ENCODE peak calls at places on chromosomes 6 and 20, in seven cellular contexts. One of them, this sample, is unnamed.
A peak's percentile ranks its signal among the peaks of the same experiment; 100 is the strongest.

GRCh38 chr20:12927489-12927888 is 81.3 kb upstream of the SPTLC3 start:
- DNase-seq in GM12864: no peak
- DNase-seq in endodermal cell: no peak
- DNase-seq in IMR-90: peak; percentile 25
- DNase-seq in left lung: no peak
- DNase-seq in psoas muscle: no peak
- DNase-seq in hepatocyte: no peak
- DNase-seq in this sample: no peak

GRCh38 chr6:76861403-76861802 is 601.9 kb downstream of the HTR1B start:
- DNase-seq in IMR-90: no peak
- DNase-seq in left lung: no peak
- DNase-seq in endodermal cell: peak; percentile 76
- DNase-seq in GM12864: no peak
- DNase-seq in psoas muscle: no peak
- DNase-seq in hepatocyte: peak; percentile 49
- DNase-seq in this sample: no peak

GRCh38 chr6:165245287-165245686 is 64.1 kb downstream of the C6orf118 start:
- DNase-seq in psoas muscle: no peak
- DNase-seq in IMR-90: peak; percentile 2
- DNase-seq in hepatocyte: peak; percentile 33
- DNase-seq in GM12864: no peak
- DNase-seq in left lung: no peak
- DNase-seq in endodermal cell: no peak
- DNase-seq in this sample: no peak

GRCh38 chr6:20154778-20155177 is 57.5 kb downstream of the MBOAT1 start:
- DNase-seq in IMR-90: no peak
- DNase-seq in psoas muscle: no peak
- DNase-seq in GM12864: no peak
- DNase-seq in left lung: no peak
- DNase-seq in hepatocyte: no peak
- DNase-seq in endodermal cell: no peak
- DNase-seq in this sample: no peak

GRCh38 chr6:137291441-137291840 is 72.3 kb upstream of the IFNGR1 start:
- DNase-seq in psoas muscle: no peak
- DNase-seq in hepatocyte: no peak
- DNase-seq in left lung: peak; percentile 70
- DNase-seq in IMR-90: peak; percentile 12
- DNase-seq in GM12864: no peak
- DNase-seq in endodermal cell: no peak
- DNase-seq in this sample: no peak

GRCh38 chr20:14986026-14986655 is 648.7 kb upstream of the FLRT3 start:
- DNase-seq in hepatocyte: peak; percentile 74
- DNase-seq in endodermal cell: no peak
- DNase-seq in IMR-90: no peak
- DNase-seq in left lung: peak; percentile 78
- DNase-seq in GM12864: no peak
- DNase-seq in psoas muscle: no peak
- DNase-seq in this sample: no peak

GRCh38 chr20:58245931-58246330 is 17.5 kb upstream of the ANKRD60 start:
- DNase-seq in hepatocyte: no peak
- DNase-seq in psoas muscle: no peak
- DNase-seq in left lung: no peak
- DNase-seq in endodermal cell: no peak
- DNase-seq in IMR-90: no peak
- DNase-seq in GM12864: no peak
- DNase-seq in this sample: no peak

GRCh38 chr6:169162968-169163903 is 90.4 kb downstream of the THBS2 start:
- DNase-seq in left lung: no peak
- DNase-seq in endodermal cell: no peak
- DNase-seq in IMR-90: peak; percentile 99
- DNase-seq in GM12864: no peak
- DNase-seq in psoas muscle: peak; percentile 61
- DNase-seq in hepatocyte: peak; percentile 47
- DNase-seq in this sample: peak; percentile 99

DNA sequence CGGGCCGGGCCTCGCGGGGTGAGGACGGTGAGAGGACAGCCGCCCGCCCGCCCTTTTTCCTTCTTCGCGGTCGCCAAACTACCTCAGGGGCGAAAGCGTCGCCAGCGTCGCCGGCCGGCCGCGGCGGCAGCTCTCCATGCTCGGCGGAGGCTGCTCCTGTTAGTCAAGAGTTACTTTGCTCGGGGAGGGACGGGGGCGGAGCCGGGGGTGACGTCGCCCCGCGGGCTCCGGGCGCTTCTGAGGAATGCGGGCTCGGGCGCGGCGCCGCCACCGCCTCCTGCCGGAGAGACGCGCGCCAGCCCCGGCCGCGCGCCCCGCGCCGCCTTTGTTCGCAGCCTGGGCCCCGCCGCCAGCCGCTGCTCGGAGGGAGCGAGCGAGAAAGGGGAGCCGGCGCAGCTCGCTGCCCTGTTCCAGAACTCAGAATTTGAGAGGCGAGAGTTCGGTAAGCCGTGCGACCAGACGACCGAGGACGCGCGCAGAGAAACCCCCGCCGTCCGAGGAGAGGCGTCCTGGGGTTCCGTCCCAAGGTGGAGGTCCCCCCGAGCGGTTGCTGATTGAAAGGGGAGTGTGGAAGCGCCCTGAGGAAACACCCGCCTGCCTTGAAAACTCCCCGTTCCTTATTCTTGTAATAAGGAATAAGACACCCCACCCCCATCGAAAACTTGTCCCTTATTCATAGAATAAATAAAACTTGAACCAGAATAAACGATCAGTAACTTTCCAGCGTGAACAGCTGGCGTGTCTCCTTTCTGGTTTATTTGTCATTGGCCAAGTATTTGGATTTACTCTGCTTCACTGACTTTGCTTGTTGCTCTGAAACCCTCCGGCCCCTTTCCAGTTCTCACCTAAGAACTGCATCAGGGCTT is at the start of gene PTPRK:
- DNase-seq in hepatocyte: peak; percentile 98
- DNase-seq in IMR-90: peak; percentile 91
- DNase-seq in endodermal cell: peak; percentile 97
- DNase-seq in psoas muscle: peak; percentile 94
- DNase-seq in left lung: peak; percentile 91
- DNase-seq in GM12864: peak; percentile 12
- DNase-seq in this sample: peak; percentile 59
- TF ChIP-seq CTCF in hepatocyte: peak; percentile 45
- TF ChIP-seq CTCF in IMR-90: peak; percentile 69
- TF ChIP-seq CTCF in endodermal cell: peak; percentile 71
- TF ChIP-seq CTCF in psoas muscle: peak; percentile 75
- TF ChIP-seq CTCF in left lung: peak; percentile 60
- TF ChIP-seq CTCF in GM12864: peak; percentile 34
- TF ChIP-seq CTCF in this sample: no peak

GRCh38 chr20:36835025-36835424 is 40.9 kb upstream of the TLDC2 start:
- DNase-seq in psoas muscle: no peak
- DNase-seq in endodermal cell: no peak
- DNase-seq in GM12864: no peak
- DNase-seq in hepatocyte: no peak
- DNase-seq in IMR-90: no peak
- DNase-seq in left lung: no peak
- DNase-seq in this sample: no peak

GRCh38 chr20:36827541-36828279 is 48.2 kb upstream of the TLDC2 start:
- DNase-seq in hepatocyte: no peak
- DNase-seq in psoas muscle: no peak
- DNase-seq in IMR-90: no peak
- DNase-seq in left lung: no peak
- DNase-seq in endodermal cell: no peak
- DNase-seq in GM12864: peak; percentile 88
- DNase-seq in this sample: no peak

GRCh38 chr20:36832791-36833190 is 43.1 kb upstream of the TLDC2 start:
- DNase-seq in left lung: no peak
- DNase-seq in hepatocyte: no peak
- DNase-seq in psoas muscle: no peak
- DNase-seq in GM12864: no peak
- DNase-seq in IMR-90: no peak
- DNase-seq in endodermal cell: no peak
- DNase-seq in this sample: no peak

GRCh38 chr20:36833275-36834020 is 42.5 kb upstream of the TLDC2 start:
- DNase-seq in endodermal cell: no peak
- DNase-seq in left lung: no peak
- DNase-seq in IMR-90: peak; percentile 95
- DNase-seq in hepatocyte: peak; percentile 65
- DNase-seq in GM12864: no peak
- DNase-seq in psoas muscle: no peak
- DNase-seq in this sample: no peak

DNA sequence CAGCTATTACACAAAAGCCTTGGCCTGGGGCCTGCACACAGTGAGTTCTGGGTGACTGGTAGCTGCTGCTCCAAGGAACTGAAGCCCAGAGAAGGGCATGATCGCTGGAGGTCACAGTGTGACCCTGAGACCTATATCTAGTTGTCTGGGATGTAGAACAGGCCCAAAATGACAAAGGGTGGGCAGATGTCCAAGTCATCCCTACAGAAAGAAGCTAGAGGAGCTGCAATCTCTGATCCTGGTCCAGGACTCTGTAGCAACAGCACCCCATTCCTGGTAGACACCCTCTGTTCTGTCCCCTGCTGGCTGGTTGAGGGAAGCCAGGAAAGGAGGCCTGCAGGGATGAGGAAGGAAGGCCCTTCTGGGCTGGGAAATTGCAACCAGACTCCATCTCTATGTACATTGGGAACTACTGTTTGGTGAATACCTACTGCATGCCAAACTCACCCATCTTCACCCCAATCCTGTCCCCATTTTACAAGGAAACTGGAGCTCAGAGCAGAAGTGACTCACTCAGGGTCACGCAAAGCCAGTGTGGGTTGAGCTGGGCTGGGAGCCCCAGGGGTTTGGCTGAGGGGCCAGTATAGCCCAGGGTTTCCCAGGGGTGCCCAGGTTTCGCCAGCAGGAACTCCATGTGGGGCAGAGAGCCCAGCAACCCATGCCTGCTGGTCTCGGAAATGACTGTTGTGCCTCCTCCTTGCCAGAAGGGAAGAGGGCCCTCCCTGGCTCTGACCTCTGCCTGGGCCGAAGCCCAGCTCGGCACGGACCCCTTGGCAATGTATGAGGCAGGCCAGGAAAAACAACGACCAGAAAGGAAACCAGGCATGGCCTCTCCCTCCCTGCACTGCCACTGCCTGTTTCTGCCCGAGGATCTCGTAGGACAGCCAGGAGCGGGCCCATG is 44.9 kb upstream of the TLDC2 start:
- DNase-seq in endodermal cell: no peak
- DNase-seq in left lung: no peak
- DNase-seq in hepatocyte: no peak
- DNase-seq in psoas muscle: peak; percentile 74
- DNase-seq in IMR-90: peak; percentile 23
- DNase-seq in GM12864: no peak
- DNase-seq in this sample: no peak
- TF ChIP-seq CTCF in endodermal cell: peak; percentile 64
- TF ChIP-seq CTCF in left lung: peak; percentile 38
- TF ChIP-seq CTCF in hepatocyte: no peak
- TF ChIP-seq CTCF in psoas muscle: no peak
- TF ChIP-seq CTCF in IMR-90: peak; percentile 33
- TF ChIP-seq CTCF in GM12864: peak; percentile 23
- TF ChIP-seq CTCF in this sample: peak; percentile 65

GRCh38 chr6:170294813-170295518 is 4.1 kb upstream of the DLL1 start:
- DNase-seq in endodermal cell: no peak
- DNase-seq in psoas muscle: no peak
- DNase-seq in IMR-90: no peak
- DNase-seq in left lung: no peak
- DNase-seq in hepatocyte: no peak
- DNase-seq in GM12864: no peak
- DNase-seq in this sample: no peak
- TF ChIP-seq CTCF in endodermal cell: no peak
- TF ChIP-seq CTCF in psoas muscle: no peak
- TF ChIP-seq CTCF in IMR-90: no peak
- TF ChIP-seq CTCF in left lung: no peak
- TF ChIP-seq CTCF in hepatocyte: no peak
- TF ChIP-seq CTCF in GM12864: no peak
- TF ChIP-seq CTCF in this sample: no peak

GRCh38 chr6:15400572-15401004 is 154.7 kb downstream of the JARID2 start:
- DNase-seq in GM12864: no peak
- DNase-seq in hepatocyte: peak; percentile 41
- DNase-seq in left lung: peak; percentile 48
- DNase-seq in psoas muscle: peak; percentile 65
- DNase-seq in endodermal cell: peak; percentile 64
- DNase-seq in IMR-90: peak; percentile 16
- DNase-seq in this sample: no peak

GRCh38 chr6:15402401-15403045 is 156.7 kb downstream of the JARID2 start:
- DNase-seq in psoas muscle: no peak
- DNase-seq in left lung: no peak
- DNase-seq in IMR-90: peak; percentile 9
- DNase-seq in hepatocyte: no peak
- DNase-seq in GM12864: no peak
- DNase-seq in endodermal cell: no peak
- DNase-seq in this sample: no peak

GRCh38 chr6:15401120-15401519 is 155.3 kb downstream of the JARID2 start:
- DNase-seq in GM12864: no peak
- DNase-seq in psoas muscle: no peak
- DNase-seq in IMR-90: no peak
- DNase-seq in hepatocyte: no peak
- DNase-seq in endodermal cell: peak; percentile 21
- DNase-seq in left lung: no peak
- DNase-seq in this sample: no peak

GRCh38 chr6:15403094-15403493 is 157.2 kb downstream of the JARID2 start:
- DNase-seq in IMR-90: no peak
- DNase-seq in psoas muscle: no peak
- DNase-seq in endodermal cell: no peak
- DNase-seq in left lung: no peak
- DNase-seq in hepatocyte: no peak
- DNase-seq in GM12864: no peak
- DNase-seq in this sample: no peak

GRCh38 chr6:15401769-15402250 is 155.9 kb downstream of the JARID2 start:
- DNase-seq in GM12864: no peak
- DNase-seq in left lung: no peak
- DNase-seq in endodermal cell: no peak
- DNase-seq in hepatocyte: peak; percentile 15
- DNase-seq in psoas muscle: no peak
- DNase-seq in IMR-90: no peak
- DNase-seq in this sample: no peak
- TF ChIP-seq CTCF in GM12864: no peak
- TF ChIP-seq CTCF in left lung: no peak
- TF ChIP-seq CTCF in endodermal cell: no peak
- TF ChIP-seq CTCF in hepatocyte: no peak
- TF ChIP-seq CTCF in psoas muscle: no peak
- TF ChIP-seq CTCF in IMR-90: no peak
- TF ChIP-seq CTCF in this sample: no peak

DNA sequence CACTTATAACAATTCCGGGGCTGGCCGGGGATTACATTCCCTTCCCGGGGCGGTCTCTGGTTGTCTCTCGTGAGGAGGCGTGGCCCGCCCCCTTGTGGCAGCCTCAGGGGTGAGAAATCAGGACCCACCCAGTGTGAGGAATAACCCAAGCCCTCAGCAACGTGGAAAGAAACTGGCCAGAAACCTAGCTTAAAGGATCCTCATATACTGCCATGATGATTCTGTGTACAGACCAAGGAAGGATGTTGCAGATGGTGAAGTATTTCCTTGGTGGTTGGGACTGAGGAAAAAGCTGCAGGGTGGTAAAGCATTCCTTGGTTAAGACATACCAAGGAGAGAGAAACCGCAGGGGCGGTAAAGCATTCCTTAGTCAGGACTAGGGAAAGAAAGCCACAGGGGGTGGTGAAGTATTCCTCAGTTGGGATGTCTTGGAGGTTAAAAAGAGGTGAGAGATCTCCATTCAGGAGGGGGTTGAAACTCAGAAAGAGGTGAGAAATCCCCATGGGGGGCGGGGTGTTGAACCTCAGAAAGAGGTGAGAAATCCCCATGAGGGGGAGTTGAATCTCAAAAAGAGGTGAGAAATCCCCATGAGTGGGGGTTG is 238.2 kb downstream of the RNGTT start:
- DNase-seq in IMR-90: peak; percentile 74
- DNase-seq in psoas muscle: peak; percentile 12
- DNase-seq in endodermal cell: peak; percentile 93
- DNase-seq in hepatocyte: peak; percentile 47
- DNase-seq in GM12864: peak; percentile 18
- DNase-seq in left lung: no peak
- DNase-seq in this sample: no peak
- TF ChIP-seq CTCF in IMR-90: peak; percentile 19
- TF ChIP-seq CTCF in psoas muscle: no peak
- TF ChIP-seq CTCF in endodermal cell: peak; percentile 88
- TF ChIP-seq CTCF in hepatocyte: peak; percentile 37
- TF ChIP-seq CTCF in GM12864: peak; percentile 7
- TF ChIP-seq CTCF in left lung: no peak
- TF ChIP-seq CTCF in this sample: peak; percentile 17